ENCODE peak calls at places on chromosomes 11 and 22, in four cellular contexts. C is IMR-90, G is H1, H is mesendoderm. W is an unnamed sample.

GRCh38 chr11:75195164-75195962 is 44.5 kb downstream of the SLCO2B1 start:
- DNase-seq in C (no peak), G (no peak), H (no peak), W (no peak)

GRCh38 chr22:27919943-27920755 is 1.1 kb upstream of the PITPNB start:
- DNase-seq in C (peak; percentile 72), G (no peak), H (peak; percentile 91), W (peak; percentile 60)

GRCh38 chr22:44133901-44134511 is 46.7 kb upstream of the PARVG start:
- DNase-seq in C (no peak), G (no peak), H (no peak), W (no peak)

GRCh38 chr11:121841487-121842167 is 274.4 kb downstream of the BLID start:
- DNase-seq in C (peak; percentile 83), G (no peak), H (peak; percentile 16), W (no peak)

GRCh38 chr11:133403900-133404299 is 128.4 kb downstream of the OPCML start:
- DNase-seq in C (no peak), G (no peak), H (peak; percentile 62), W (peak; percentile 48)

GRCh38 chr22:25110596-25110845 is 89.1 kb upstream of the CRYBB3 start:
- DNase-seq in C (no peak), G (no peak), H (no peak), W (no peak)

GRCh38 chr11:68881320-68881719 is 22.3 kb downstream of the MRPL21 start:
- DNase-seq in C (no peak), G (no peak), H (no peak), W (no peak)

GRCh38 chr11:133823211-133823610 is 22.1 kb downstream of the SPATA19 start:
- DNase-seq in C (no peak), G (no peak), H (no peak), W (no peak)

GRCh38 chr11:57637626-57638004 is 12.1 kb downstream of the YPEL4 start:
- DNase-seq in C (no peak), G (no peak), H (peak; percentile 95), W (peak; percentile 84)

GRCh38 chr11:47130541-47130940 is 46.1 kb downstream of the ARFGAP2 start:
- DNase-seq in C (no peak), G (no peak), H (peak; percentile 86), W (peak; percentile 54)

GRCh38 chr11:22037505-22037904 is 155.4 kb upstream of the ANO5 start:
- DNase-seq in C (no peak), G (no peak), H (peak; percentile 56), W (peak; percentile 27)

GRCh38 chr11:46112961-46113617 is 8.2 kb downstream of the PHF21A start:
- DNase-seq in C (peak; percentile 68), G (no peak), H (peak; percentile 86), W (no peak)

GRCh38 chr22:45692549-45692948 is 20.9 kb downstream of the ATXN10 start:
- DNase-seq in C (peak; percentile 50), G (no peak), H (peak; percentile 71), W (no peak)

GRCh38 chr22:37241351-37242142 is 2.5 kb downstream of the RAC2 start:
- DNase-seq in C (no peak), G (no peak), H (no peak), W (no peak)

GRCh38 chr11:47317078-47317828 is 35.2 kb downstream of the MYBPC3 start:
- DNase-seq in C (no peak), G (no peak), H (no peak), W (no peak)

GRCh38 chr11:109308551-109308950 is 113.4 kb upstream of the C11orf87 start:
- DNase-seq in C (no peak), G (no peak), H (no peak), W (no peak)

GRCh38 chr11:109221190-109221589 is 200.8 kb upstream of the C11orf87 start:
- DNase-seq in C (no peak), G (no peak), H (no peak), W (no peak)

GRCh38 chr11:76069061-76069460 is 137.2 kb downstream of the WNT11 start:
- DNase-seq in C (no peak), G (no peak), H (no peak), W (no peak)

GRCh38 chr11:88175004-88175706 is at the start of gene RAB38:
- DNase-seq in C (peak; percentile 21), G (peak; percentile 38), H (peak; percentile 74), W (peak; percentile 91)

GRCh38 chr11:87743002-87743401 is 432.2 kb downstream of the RAB38 start:
- DNase-seq in C (no peak), G (no peak), H (peak; percentile 37), W (no peak)

GRCh38 chr11:18540207-18541009 is 13.7 kb upstream of the TSG101 start:
- DNase-seq in C (peak; percentile 25), G (no peak), H (peak; percentile 21), W (no peak)

GRCh38 chr11:122731500-122731913 is 76.0 kb downstream of the UBASH3B start:
- DNase-seq in C (peak; percentile 97), G (no peak), H (no peak), W (no peak)

GRCh38 chr11:94134651-94135512 is 6.2 kb downstream of the PANX1 start:
- DNase-seq in C (peak; percentile 96), G (no peak), H (no peak), W (no peak)

GRCh38 chr11:112563808-112564207 is 303.1 kb upstream of the PLET1 start:
- DNase-seq in C (no peak), G (no peak), H (no peak), W (no peak)

GRCh38 chr11:108242422-108242821 is 19.6 kb downstream of the ATM start:
- DNase-seq in C (no peak), G (no peak), H (no peak), W (no peak)

GRCh38 chr22:48957311-48957986 is 870.2 kb downstream of the BRD1 start:
- DNase-seq in C (no peak), G (no peak), H (no peak), W (peak; percentile 20)

GRCh38 chr11:117099681-117100080 is 1.5 kb upstream of the SIK3 start:
- DNase-seq in C (no peak), G (no peak), H (peak; percentile 91), W (no peak)

GRCh38 chr11:66337103-66337899 is 1.1 kb upstream of the RIN1 start:
- DNase-seq in C (peak; percentile 56), G (no peak), H (no peak), W (no peak)

GRCh38 chr22:29799217-29799680 is 32.1 kb downstream of the UQCR10 start:
- DNase-seq in C (peak; percentile 94), G (no peak), H (no peak), W (no peak)

GRCh38 chr22:38735465-38736256 is 20.1 kb downstream of the SUN2 start:
- DNase-seq in C (no peak), G (no peak), H (no peak), W (no peak)
- H3K23ac ChIP-seq in C (no peak overlapping the region), G (no peak overlapping the region), H (no peak overlapping the region), W (no peak overlapping the region)

DNA sequence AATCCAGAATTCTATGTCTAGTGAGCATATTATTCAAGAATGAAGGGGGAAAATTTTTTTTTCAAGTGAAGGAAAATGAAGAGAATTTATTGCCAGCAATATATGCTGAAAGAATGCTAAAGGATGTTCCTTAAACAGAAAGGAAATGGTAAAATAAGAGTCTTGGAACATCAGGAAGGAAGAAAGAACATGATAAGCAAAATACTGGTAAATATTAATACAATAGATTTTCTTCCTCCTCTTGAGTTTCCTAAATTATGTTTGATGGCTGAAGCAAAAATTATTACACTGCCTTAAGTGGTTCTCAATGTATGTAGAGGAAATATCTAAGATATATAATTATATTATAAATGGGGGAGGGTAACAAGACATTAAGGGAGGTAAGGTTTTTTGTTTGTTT is 9.6 kb upstream of the CLDN5 start:
- DNase-seq in C (no peak), G (no peak), H (no peak), W (no peak)
- H4K5ac ChIP-seq in C (no peak overlapping the region), G (no peak overlapping the region), H (no peak overlapping the region), W (no peak overlapping the region)

GRCh38 chr11:14232652-14233051 is 126.3 kb downstream of the RRAS2 start:
- DNase-seq in C (no peak), G (no peak), H (peak; percentile 49), W (peak; percentile 67)

GRCh38 chr11:14234446-14234845 is 124.5 kb downstream of the RRAS2 start:
- DNase-seq in C (no peak), G (no peak), H (no peak), W (no peak)

GRCh38 chr11:14230407-14230806 is 128.6 kb downstream of the RRAS2 start:
- DNase-seq in C (no peak), G (no peak), H (no peak), W (no peak)

GRCh38 chr11:14228356-14228755 is 130.6 kb downstream of the RRAS2 start:
- DNase-seq in C (no peak), G (no peak), H (no peak), W (no peak)

GRCh38 chr11:14229472-14229871 is 129.5 kb downstream of the RRAS2 start:
- DNase-seq in C (no peak), G (no peak), H (no peak), W (no peak)
- H3K23ac ChIP-seq in C (no peak overlapping the region), G (no peak overlapping the region), H (no peak overlapping the region), W (no peak overlapping the region)

GRCh38 chr11:7793233-7793632 is 3.5 kb downstream of the OR5P2 start:
- DNase-seq in C (no peak), G (no peak), H (no peak), W (no peak)

GRCh38 chr11:7796842-7797241 is at the start of gene OR5P2:
- DNase-seq in C (no peak), G (no peak), H (no peak), W (no peak)
- H4K5ac ChIP-seq in C (no peak within 1 kb of the TSS), G (no peak within 1 kb of the TSS), H (no peak within 1 kb of the TSS), W (no peak within 1 kb of the TSS)

DNA sequence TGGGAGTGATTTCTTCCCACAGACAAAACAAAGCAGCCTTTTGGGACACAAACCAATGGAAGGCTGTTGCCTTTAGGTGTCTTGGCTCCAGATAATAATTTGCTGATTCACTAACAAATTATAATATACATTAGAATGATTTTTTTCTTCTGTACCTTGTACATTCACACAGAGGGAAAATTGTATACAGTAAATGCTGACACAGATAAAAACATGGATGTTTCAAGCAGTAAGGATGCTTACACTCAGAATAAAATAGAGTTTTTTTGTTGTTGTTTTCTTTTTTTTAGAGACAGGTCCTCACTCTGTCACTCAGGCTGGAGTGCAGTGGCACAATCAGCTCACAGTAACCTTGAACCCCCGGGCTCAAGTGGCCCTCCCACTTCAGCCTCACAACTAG is 109.2 kb upstream of the TRPC6 start:
- DNase-seq in C (no peak), G (no peak), H (no peak), W (no peak)
- H3K23ac ChIP-seq in C (no peak overlapping the region), G (no peak overlapping the region), H (no peak overlapping the region), W (no peak overlapping the region)